ENCODE peak calls at places on chromosomes 13 and 19, in seven cellular contexts. U, T, A, K, X, E and B are unnamed samples.

GRCh38 chr13:106213028-106213427 is 322.4 kb downstream of the EFNB2 start:
- DNase-seq in U (no peak), T (no peak), A (no peak), K (no peak), X (peak), E (no peak), B (no peak)

GRCh38 chr19:40741527-40742390 is 8.5 kb downstream of the ACTMAP start:
- DNase-seq in U (no peak), T (no peak), A (no peak), K (no peak), X (no peak), E (no peak), B (no peak)

GRCh38 chr13:36432106-36432544 is at the start of gene CCNA1:
- DNase-seq in U (peak), T (peak), A (no peak), K (no peak), X (no peak), E (peak), B (peak)

GRCh38 chr13:32150794-32151193 is 119.2 kb downstream of the FRY start:
- DNase-seq in U (no peak), T (no peak), A (no peak), K (no peak), X (no peak), E (no peak), B (no peak)

GRCh38 chr19:46426035-46426505 is 2.7 kb downstream of the PNMA8C start:
- DNase-seq in U (no peak), T (no peak), A (peak), K (no peak), X (no peak), E (no peak), B (no peak)

GRCh38 chr19:32416749-32417469 is 11.3 kb downstream of the DPY19L3 start:
- DNase-seq in U (no peak), T (no peak), A (no peak), K (no peak), X (no peak), E (no peak), B (no peak)

GRCh38 chr13:32838985-32839384 is 177.2 kb upstream of the KL start:
- DNase-seq in U (no peak), T (no peak), A (peak), K (no peak), X (no peak), E (no peak), B (peak)

GRCh38 chr13:101490400-101491015 is 38.0 kb downstream of the ITGBL1 start:
- DNase-seq in U (no peak), T (no peak), A (no peak), K (no peak), X (no peak), E (no peak), B (no peak)

GRCh38 chr19:3366104-3366760 is at the start of gene NFIC:
- DNase-seq in U (peak), T (no peak), A (no peak), K (no peak), X (peak), E (peak), B (no peak)

GRCh38 chr19:13623686-13624405 is 117.6 kb upstream of the CACNA1A start:
- DNase-seq in U (no peak), T (peak), A (no peak), K (no peak), X (no peak), E (no peak), B (no peak)

GRCh38 chr13:29484236-29484635 is 111.3 kb downstream of the SLC7A1 start:
- DNase-seq in U (no peak), T (no peak), A (no peak), K (no peak), X (no peak), E (no peak), B (no peak)

GRCh38 chr19:33814181-33815165 is 17.8 kb downstream of the KCTD15 start:
- DNase-seq in U (no peak), T (no peak), A (no peak), K (no peak), X (no peak), E (no peak), B (no peak)

GRCh38 chr13:105969761-105970160 is 565.7 kb downstream of the EFNB2 start:
- DNase-seq in U (peak), T (no peak), A (no peak), K (no peak), X (peak), E (no peak), B (no peak)

GRCh38 chr19:36222503-36222902 is 7.6 kb downstream of the ZNF146 start:
- DNase-seq in U (no peak), T (no peak), A (no peak), K (no peak), X (no peak), E (no peak), B (no peak)

GRCh38 chr19:38616265-38616664 is 1.5 kb downstream of the MAP4K1 start:
- DNase-seq in U (no peak), T (no peak), A (no peak), K (peak), X (no peak), E (no peak), B (no peak)

GRCh38 chr19:38618590-38619360 is at the start of gene EIF3K:
- DNase-seq in U (peak), T (peak), A (peak), K (peak), X (peak), E (peak), B (peak)

GRCh38 chr19:38619361-38620174 is 580 bp downstream of the EIF3K start:
- DNase-seq in U (no peak), T (no peak), A (no peak), K (no peak), X (no peak), E (no peak), B (no peak)

GRCh38 chr19:38617283-38617763 is 430 bp downstream of the MAP4K1 start:
- DNase-seq in U (no peak), T (no peak), A (no peak), K (peak), X (no peak), E (no peak), B (no peak)

GRCh38 chr19:38617764-38618589 is at the start of gene MAP4K1:
- DNase-seq in U (no peak), T (peak), A (no peak), K (peak), X (no peak), E (peak), B (no peak)
- TF ChIP-seq SP1 in U (no peak), T (no peak), A (no peak), K (peak), X (no peak), E (no peak), B (no peak)

DNA sequence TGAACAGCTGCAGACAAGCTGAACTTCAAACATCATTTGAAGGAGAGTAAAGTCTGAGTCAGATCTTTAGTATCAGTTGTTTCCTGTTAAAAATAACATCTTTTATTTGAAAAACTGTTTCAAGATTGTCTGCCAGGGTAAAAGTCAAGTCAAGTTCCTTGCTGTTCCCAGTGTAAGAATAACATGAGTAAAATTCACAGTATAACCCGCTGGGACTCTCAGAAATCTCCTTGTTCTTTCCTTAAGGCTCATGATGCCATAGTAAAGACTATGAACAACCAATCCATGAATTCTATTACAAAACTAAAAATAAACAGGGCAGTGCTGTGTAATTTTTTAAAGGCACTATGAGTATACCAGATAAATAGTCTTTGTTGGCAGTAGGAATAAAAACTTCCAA is 112.9 kb downstream of the IRS2 start:
- DNase-seq in U (no peak), T (no peak), A (no peak), K (no peak), X (no peak), E (no peak), B (no peak)
- TF ChIP-seq SP1 in U (no peak), T (no peak), A (no peak), K (no peak), X (no peak), E (no peak), B (no peak)

DNA sequence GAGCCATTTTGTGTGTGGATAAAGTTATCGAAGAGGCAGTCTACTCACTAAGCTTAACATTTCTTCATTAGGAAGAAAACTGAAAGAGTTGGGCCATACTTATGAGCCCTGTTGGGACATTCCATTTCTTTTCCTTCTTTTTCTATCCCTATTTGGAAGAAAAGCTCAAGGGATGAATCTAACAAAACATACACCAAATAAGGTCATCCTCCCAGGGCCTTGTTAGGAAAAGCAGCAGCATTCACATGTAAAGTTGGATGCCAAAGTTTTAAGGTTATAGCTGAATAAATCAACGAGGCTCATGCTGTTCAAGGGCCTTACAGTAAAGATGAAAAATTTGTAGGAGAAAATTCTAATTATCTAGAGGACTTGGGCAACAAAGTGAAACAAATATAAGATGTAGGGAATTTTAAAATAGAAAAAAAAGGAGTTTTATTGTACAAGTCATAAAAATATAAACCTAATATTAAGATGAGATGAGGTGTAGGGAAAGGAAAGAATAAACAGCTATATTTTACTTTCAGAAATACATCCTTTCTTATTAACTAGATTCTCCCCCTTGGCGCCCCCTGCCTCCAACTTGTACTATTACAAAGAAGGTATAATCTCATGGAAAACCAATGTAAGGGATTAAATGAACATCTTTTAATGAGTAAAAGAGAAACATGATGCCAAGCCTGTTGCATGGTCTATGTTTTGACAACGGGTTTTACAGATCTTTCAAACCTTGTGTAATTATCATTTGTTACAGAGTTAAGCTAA is 160.4 kb downstream of the PCDH20 start:
- DNase-seq in U (peak), T (peak), A (peak), K (no peak), X (peak), E (no peak), B (peak)
- TF ChIP-seq SP1 in U (no peak), T (no peak), A (no peak), K (no peak), X (no peak), E (no peak), B (no peak)

GRCh38 chr13:92984151-92984550 is 242.5 kb upstream of the GPC6 start:
- DNase-seq in U (no peak), T (no peak), A (no peak), K (no peak), X (no peak), E (no peak), B (no peak)
- TF ChIP-seq SP1 in U (no peak), T (no peak), A (no peak), K (no peak), X (no peak), E (no peak), B (no peak)

DNA sequence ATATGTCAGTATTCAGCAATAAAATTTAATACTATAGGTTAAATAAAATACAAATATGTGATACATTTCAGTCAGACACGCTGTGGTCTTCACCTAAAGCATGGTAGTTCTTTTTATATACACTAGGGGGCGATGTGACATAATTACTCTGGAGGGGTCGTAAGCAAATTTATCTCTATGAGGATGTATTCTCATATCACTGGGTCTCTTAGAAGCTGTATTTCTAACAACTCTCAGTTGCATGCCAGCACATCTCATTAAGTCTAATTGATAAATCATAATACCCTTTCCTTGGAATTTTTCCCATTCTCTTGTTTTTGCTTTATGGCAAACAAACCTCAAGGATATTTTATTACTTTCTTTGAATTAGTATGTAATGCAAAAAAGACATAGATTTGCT is 3.9 kb upstream of the PCDH17 start:
- DNase-seq in U (peak), T (no peak), A (no peak), K (no peak), X (no peak), E (peak), B (no peak)
- TF ChIP-seq SP1 in U (no peak), T (no peak), A (no peak), K (no peak), X (no peak), E (no peak), B (no peak)